ENCODE peak calls at places on chromosomes 12 and 14, in six cellular contexts. One of them, this sample, is unnamed.

GRCh38 chr14:105894978-105895881 is 368.8 kb downstream of the TMEM121 start:
- DNase-seq in prostate gland: no peak
- DNase-seq in GM23338: no peak
- DNase-seq in spleen: peak
- DNase-seq in breast epithelium: peak
- DNase-seq in HCT116: no peak
- DNase-seq in this sample: no peak

GRCh38 chr12:1630827-1631591 is 2.0 kb downstream of the WNT5B start:
- DNase-seq in prostate gland: no peak
- DNase-seq in breast epithelium: no peak
- DNase-seq in GM23338: peak
- DNase-seq in spleen: no peak
- DNase-seq in HCT116: no peak
- DNase-seq in this sample: no peak

GRCh38 chr12:123401753-123402683 is 18.1 kb downstream of the KMT5A start:
- DNase-seq in GM23338: peak
- DNase-seq in spleen: no peak
- DNase-seq in HCT116: no peak
- DNase-seq in breast epithelium: no peak
- DNase-seq in prostate gland: no peak
- DNase-seq in this sample: no peak

GRCh38 chr12:45336762-45337596 is 121.1 kb downstream of the ANO6 start:
- DNase-seq in breast epithelium: no peak
- DNase-seq in prostate gland: no peak
- DNase-seq in GM23338: no peak
- DNase-seq in HCT116: no peak
- DNase-seq in spleen: no peak
- DNase-seq in this sample: no peak

GRCh38 chr14:54709444-54709843 is 142.5 kb downstream of the SAMD4A start:
- DNase-seq in GM23338: no peak
- DNase-seq in breast epithelium: no peak
- DNase-seq in prostate gland: no peak
- DNase-seq in HCT116: no peak
- DNase-seq in spleen: no peak
- DNase-seq in this sample: no peak

GRCh38 chr12:42862055-42862454 is 272.5 kb upstream of the PRICKLE1 start:
- DNase-seq in HCT116: no peak
- DNase-seq in prostate gland: no peak
- DNase-seq in spleen: no peak
- DNase-seq in GM23338: no peak
- DNase-seq in breast epithelium: no peak
- DNase-seq in this sample: no peak

GRCh38 chr12:117098361-117099217 is 627 bp downstream of the TESC start:
- DNase-seq in breast epithelium: no peak
- DNase-seq in GM23338: peak
- DNase-seq in prostate gland: no peak
- DNase-seq in spleen: peak
- DNase-seq in HCT116: no peak
- DNase-seq in this sample: peak

GRCh38 chr12:89138048-89138852 is 214.1 kb downstream of the DUSP6 start:
- DNase-seq in HCT116: no peak
- DNase-seq in spleen: no peak
- DNase-seq in prostate gland: no peak
- DNase-seq in breast epithelium: no peak
- DNase-seq in GM23338: no peak
- DNase-seq in this sample: no peak

GRCh38 chr12:23029185-23029584 is 404.2 kb downstream of the ETNK1 start:
- DNase-seq in breast epithelium: no peak
- DNase-seq in HCT116: no peak
- DNase-seq in prostate gland: no peak
- DNase-seq in GM23338: no peak
- DNase-seq in spleen: no peak
- DNase-seq in this sample: no peak

GRCh38 chr12:129902371-129903091 is 1.3 kb downstream of the TMEM132D start:
- DNase-seq in HCT116: no peak
- DNase-seq in breast epithelium: no peak
- DNase-seq in spleen: no peak
- DNase-seq in prostate gland: no peak
- DNase-seq in GM23338: peak
- DNase-seq in this sample: no peak

GRCh38 chr14:49460647-49461046 is 125.5 kb downstream of the RPS29 start:
- DNase-seq in prostate gland: no peak
- DNase-seq in GM23338: no peak
- DNase-seq in breast epithelium: no peak
- DNase-seq in spleen: no peak
- DNase-seq in HCT116: no peak
- DNase-seq in this sample: no peak

GRCh38 chr14:32426596-32427408 is 97.7 kb downstream of the AKAP6 start:
- DNase-seq in prostate gland: no peak
- DNase-seq in breast epithelium: no peak
- DNase-seq in spleen: no peak
- DNase-seq in HCT116: no peak
- DNase-seq in GM23338: no peak
- DNase-seq in this sample: no peak

GRCh38 chr14:32428875-32429274 is 99.8 kb downstream of the AKAP6 start:
- DNase-seq in GM23338: no peak
- DNase-seq in HCT116: no peak
- DNase-seq in prostate gland: no peak
- DNase-seq in breast epithelium: no peak
- DNase-seq in spleen: no peak
- DNase-seq in this sample: no peak

GRCh38 chr14:32432813-32433538 is 103.9 kb downstream of the AKAP6 start:
- DNase-seq in HCT116: no peak
- DNase-seq in breast epithelium: no peak
- DNase-seq in GM23338: no peak
- DNase-seq in prostate gland: no peak
- DNase-seq in spleen: no peak
- DNase-seq in this sample: no peak

GRCh38 chr14:32428149-32428548 is 99.1 kb downstream of the AKAP6 start:
- DNase-seq in prostate gland: no peak
- DNase-seq in spleen: no peak
- DNase-seq in breast epithelium: no peak
- DNase-seq in HCT116: no peak
- DNase-seq in GM23338: no peak
- DNase-seq in this sample: no peak

DNA sequence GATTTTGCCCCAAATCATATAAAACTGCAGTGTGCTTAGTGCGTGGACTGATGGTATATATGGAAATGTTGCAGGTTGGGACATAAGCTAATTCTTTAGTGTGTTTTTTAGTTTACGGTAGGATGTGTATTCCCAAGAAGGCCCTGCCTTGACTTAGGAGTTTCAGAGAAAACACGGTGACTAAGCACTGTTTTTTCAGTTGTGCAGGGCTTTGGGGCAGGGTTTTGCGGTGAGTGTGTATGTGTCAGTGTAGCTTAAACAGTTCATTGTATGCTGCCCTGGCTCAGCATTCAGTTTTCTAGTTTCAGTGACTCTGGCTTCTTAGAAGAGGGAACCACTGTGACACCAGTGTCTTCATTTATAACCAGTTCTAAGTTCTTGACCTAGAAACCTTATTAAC is 101.2 kb downstream of the AKAP6 start:
- DNase-seq in GM23338: no peak
- DNase-seq in breast epithelium: no peak
- DNase-seq in spleen: no peak
- DNase-seq in HCT116: no peak
- DNase-seq in prostate gland: no peak
- DNase-seq in this sample: no peak
- TF ChIP-seq POLR2AphosphoS5 in GM23338: no peak
- TF ChIP-seq POLR2AphosphoS5 in breast epithelium: no peak
- TF ChIP-seq POLR2AphosphoS5 in spleen: no peak
- TF ChIP-seq POLR2AphosphoS5 in HCT116: no peak
- TF ChIP-seq POLR2AphosphoS5 in prostate gland: no peak
- TF ChIP-seq POLR2AphosphoS5 in this sample: no peak

DNA sequence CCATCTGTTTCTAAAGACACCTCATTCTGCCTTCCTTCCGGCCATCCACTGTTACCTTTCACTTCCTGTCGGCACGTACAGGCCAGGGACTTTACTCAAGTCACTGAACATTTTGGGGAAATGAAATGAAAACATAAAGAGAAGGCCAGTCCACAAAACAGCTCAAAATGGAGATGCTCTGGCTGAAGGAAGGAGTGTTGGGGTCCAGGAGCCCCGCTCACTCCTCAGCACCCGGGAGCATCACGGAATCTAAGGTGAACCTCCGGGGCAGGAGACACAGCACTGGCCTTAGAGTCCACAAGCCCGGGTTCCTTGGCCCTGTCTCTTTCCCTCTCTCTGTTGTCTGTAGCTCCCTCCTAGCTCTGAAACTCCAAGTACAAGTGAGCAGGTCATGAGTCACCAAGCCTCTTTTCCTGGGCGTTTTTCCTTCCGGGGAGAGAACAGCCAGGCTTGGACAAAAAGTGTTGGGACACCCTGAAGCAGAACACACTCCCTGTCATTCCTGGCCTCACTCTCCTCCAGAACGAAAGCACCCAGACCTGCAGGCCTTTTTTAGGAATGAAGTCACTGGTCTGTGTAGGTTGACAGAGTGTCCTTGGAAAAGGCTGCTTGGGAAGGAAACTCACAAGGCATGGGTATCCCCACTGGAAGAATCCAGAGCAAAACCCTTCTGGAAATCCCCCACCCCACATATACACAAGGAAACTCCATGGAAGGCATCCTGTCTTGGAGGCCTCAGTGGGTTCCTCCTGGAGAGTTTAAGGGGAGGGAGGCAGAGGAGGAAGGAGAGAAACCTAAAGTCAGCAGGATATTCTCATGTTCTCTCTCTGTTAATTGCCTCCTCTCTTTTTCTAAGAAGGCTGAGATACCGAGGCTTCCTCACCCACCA is 245.3 kb downstream of the ZFP36L1 start:
- DNase-seq in prostate gland: peak
- DNase-seq in spleen: no peak
- DNase-seq in GM23338: no peak
- DNase-seq in HCT116: peak
- DNase-seq in breast epithelium: peak
- DNase-seq in this sample: no peak
- TF ChIP-seq POLR2AphosphoS5 in prostate gland: peak
- TF ChIP-seq POLR2AphosphoS5 in spleen: peak
- TF ChIP-seq POLR2AphosphoS5 in GM23338: no peak
- TF ChIP-seq POLR2AphosphoS5 in HCT116: peak
- TF ChIP-seq POLR2AphosphoS5 in breast epithelium: peak
- TF ChIP-seq POLR2AphosphoS5 in this sample: no peak

GRCh38 chr14:66109426-66109825 is 376.7 kb upstream of the CCDC196 start:
- DNase-seq in spleen: no peak
- DNase-seq in prostate gland: no peak
- DNase-seq in breast epithelium: no peak
- DNase-seq in GM23338: peak
- DNase-seq in HCT116: no peak
- DNase-seq in this sample: no peak

GRCh38 chr14:66105819-66106218 is 380.4 kb upstream of the CCDC196 start:
- DNase-seq in prostate gland: no peak
- DNase-seq in HCT116: no peak
- DNase-seq in spleen: no peak
- DNase-seq in GM23338: no peak
- DNase-seq in breast epithelium: no peak
- DNase-seq in this sample: no peak

GRCh38 chr14:66099931-66100330 is 386.2 kb upstream of the CCDC196 start:
- DNase-seq in GM23338: no peak
- DNase-seq in spleen: no peak
- DNase-seq in prostate gland: no peak
- DNase-seq in HCT116: no peak
- DNase-seq in breast epithelium: no peak
- DNase-seq in this sample: no peak

GRCh38 chr14:66101662-66102061 is 384.5 kb upstream of the CCDC196 start:
- DNase-seq in spleen: no peak
- DNase-seq in GM23338: no peak
- DNase-seq in prostate gland: no peak
- DNase-seq in breast epithelium: no peak
- DNase-seq in HCT116: no peak
- DNase-seq in this sample: no peak

GRCh38 chr14:66104486-66104885 is 381.7 kb upstream of the CCDC196 start:
- DNase-seq in HCT116: no peak
- DNase-seq in GM23338: peak
- DNase-seq in spleen: no peak
- DNase-seq in breast epithelium: no peak
- DNase-seq in prostate gland: no peak
- DNase-seq in this sample: no peak
- TF ChIP-seq POLR2AphosphoS5 in HCT116: no peak
- TF ChIP-seq POLR2AphosphoS5 in GM23338: no peak
- TF ChIP-seq POLR2AphosphoS5 in spleen: no peak
- TF ChIP-seq POLR2AphosphoS5 in breast epithelium: no peak
- TF ChIP-seq POLR2AphosphoS5 in prostate gland: no peak
- TF ChIP-seq POLR2AphosphoS5 in this sample: no peak

GRCh38 chr12:20421338-20421890 is 53.1 kb downstream of the PDE3A start:
- DNase-seq in spleen: no peak
- DNase-seq in prostate gland: peak
- DNase-seq in breast epithelium: no peak
- DNase-seq in GM23338: no peak
- DNase-seq in HCT116: no peak
- DNase-seq in this sample: no peak
- TF ChIP-seq POLR2AphosphoS5 in spleen: no peak
- TF ChIP-seq POLR2AphosphoS5 in prostate gland: peak
- TF ChIP-seq POLR2AphosphoS5 in breast epithelium: no peak
- TF ChIP-seq POLR2AphosphoS5 in GM23338: no peak
- TF ChIP-seq POLR2AphosphoS5 in HCT116: no peak
- TF ChIP-seq POLR2AphosphoS5 in this sample: no peak

GRCh38 chr12:106110626-106111300 is 28.0 kb downstream of the NUAK1 start:
- DNase-seq in prostate gland: no peak
- DNase-seq in HCT116: no peak
- DNase-seq in GM23338: no peak
- DNase-seq in breast epithelium: no peak
- DNase-seq in spleen: no peak
- DNase-seq in this sample: no peak

GRCh38 chr12:106113042-106113441 is 25.7 kb downstream of the NUAK1 start:
- DNase-seq in HCT116: peak
- DNase-seq in spleen: no peak
- DNase-seq in breast epithelium: no peak
- DNase-seq in GM23338: no peak
- DNase-seq in prostate gland: no peak
- DNase-seq in this sample: no peak

GRCh38 chr12:106114084-106115068 is 24.4 kb downstream of the NUAK1 start:
- DNase-seq in prostate gland: no peak
- DNase-seq in HCT116: no peak
- DNase-seq in breast epithelium: no peak
- DNase-seq in spleen: no peak
- DNase-seq in GM23338: no peak
- DNase-seq in this sample: no peak

GRCh38 chr12:106113446-106114083 is 25.2 kb downstream of the NUAK1 start:
- DNase-seq in GM23338: no peak
- DNase-seq in HCT116: no peak
- DNase-seq in breast epithelium: no peak
- DNase-seq in prostate gland: no peak
- DNase-seq in spleen: no peak
- DNase-seq in this sample: no peak

GRCh38 chr12:106112094-106112822 is 26.5 kb downstream of the NUAK1 start:
- DNase-seq in spleen: no peak
- DNase-seq in HCT116: no peak
- DNase-seq in GM23338: no peak
- DNase-seq in breast epithelium: no peak
- DNase-seq in prostate gland: peak
- DNase-seq in this sample: no peak
- TF ChIP-seq POLR2AphosphoS5 in spleen: no peak
- TF ChIP-seq POLR2AphosphoS5 in HCT116: no peak
- TF ChIP-seq POLR2AphosphoS5 in GM23338: no peak
- TF ChIP-seq POLR2AphosphoS5 in breast epithelium: peak
- TF ChIP-seq POLR2AphosphoS5 in prostate gland: peak
- TF ChIP-seq POLR2AphosphoS5 in this sample: no peak